ENCODE peak calls at places on chromosomes 11 and 22, in six cellular contexts. E is suprapubic skin, K is transverse colon, W is H1, J is K562, Y is GM12891. B is an unnamed sample.

GRCh38 chr11:97544401-97544800 is 1154.6 kb downstream of the JRKL start:
- DNase-seq in E (no peak), K (no peak), W (no peak), J (no peak), Y (no peak), B (no peak)

GRCh38 chr11:3195251-3196160 is 23.1 kb downstream of the MRGPRG start:
- DNase-seq in E (peak; percentile 71), K (peak; percentile 41), W (no peak), J (no peak), Y (no peak), B (peak; percentile 62)

GRCh38 chr22:38097557-38098409 is 12.7 kb downstream of the BAIAP2L2 start:
- DNase-seq in E (no peak), K (no peak), W (no peak), J (peak; percentile 76), Y (no peak), B (no peak)

GRCh38 chr11:110971110-110971509 is 258.9 kb upstream of the ARHGAP20 start:
- DNase-seq in E (no peak), K (no peak), W (no peak), J (no peak), Y (no peak), B (no peak)

GRCh38 chr11:30710216-30710615 is 124.1 kb upstream of the MPPED2 start:
- DNase-seq in E (no peak), K (no peak), W (no peak), J (no peak), Y (no peak), B (no peak)

GRCh38 chr11:34633990-34634725 is 13.3 kb downstream of the EHF start:
- DNase-seq in E (no peak), K (no peak), W (no peak), J (no peak), Y (peak; percentile 29), B (no peak)

GRCh38 chr11:117960406-117960805 is 25.8 kb upstream of the IL10RA start:
- DNase-seq in E (no peak), K (no peak), W (no peak), J (no peak), Y (no peak), B (no peak)

GRCh38 chr22:44473166-44473565 is 24.9 kb downstream of the RTL6 start:
- DNase-seq in E (no peak), K (no peak), W (no peak), J (no peak), Y (no peak), B (no peak)

GRCh38 chr11:86484164-86484794 is 109.6 kb downstream of the CCDC81 start:
- DNase-seq in E (no peak), K (no peak), W (no peak), J (peak; percentile 66), Y (no peak), B (peak; percentile 75)

GRCh38 chr11:9351321-9351881 is 33.1 kb upstream of the IPO7 start:
- DNase-seq in E (no peak), K (no peak), W (no peak), J (no peak), Y (no peak), B (no peak)

GRCh38 chr11:45677811-45678515 is 12.5 kb upstream of the CHST1 start:
- DNase-seq in E (no peak), K (no peak), W (no peak), J (no peak), Y (no peak), B (peak; percentile 52)

GRCh38 chr22:47225931-47226633 is 463.6 kb downstream of the TBC1D22A start:
- DNase-seq in E (no peak), K (no peak), W (no peak), J (no peak), Y (no peak), B (peak; percentile 45)
- TF ChIP-seq POLR2AphosphoS5 in E (no peak), K (no peak), W (no peak), J (no peak), Y (no peak), B (no peak)

DNA sequence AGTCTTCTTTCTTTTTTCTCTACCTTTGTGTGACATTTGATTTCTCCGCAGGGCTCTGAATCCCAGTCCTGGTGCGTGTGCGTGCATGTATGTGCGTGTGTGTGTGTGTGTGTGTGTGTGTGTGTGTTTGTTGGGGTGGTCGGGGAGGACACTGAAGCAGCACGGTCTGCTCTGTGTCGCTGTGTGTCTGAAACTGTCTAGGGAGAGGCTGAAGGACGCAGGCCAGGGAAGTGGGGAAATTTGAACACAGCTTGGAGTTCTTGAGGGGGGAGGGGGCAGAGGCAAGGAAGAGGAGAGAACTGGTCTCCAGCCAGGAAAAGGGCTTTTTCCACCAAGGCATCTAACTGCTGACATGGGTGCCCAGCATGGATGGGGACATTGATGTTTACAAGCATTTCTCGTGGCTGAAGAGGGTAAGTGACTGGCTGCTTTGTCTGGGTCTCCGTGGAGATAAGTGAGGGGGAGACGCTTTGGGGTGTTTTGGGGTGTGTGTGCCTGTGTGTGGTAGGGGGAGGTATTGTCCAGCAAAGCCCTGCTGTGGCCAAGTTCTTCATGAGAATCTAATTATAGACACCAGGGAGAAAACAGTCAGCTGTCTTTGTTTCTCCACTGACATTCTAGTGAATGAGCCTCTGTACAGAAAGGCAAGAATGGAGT is 63.6 kb downstream of the PPFIBP2 start:
- DNase-seq in E (peak; percentile 83), K (peak; percentile 47), W (no peak), J (no peak), Y (no peak), B (peak; percentile 87)
- TF ChIP-seq POLR2A in E (no peak), K (peak; percentile 61), W (no peak), J (no peak), Y (no peak), B (no peak)

DNA sequence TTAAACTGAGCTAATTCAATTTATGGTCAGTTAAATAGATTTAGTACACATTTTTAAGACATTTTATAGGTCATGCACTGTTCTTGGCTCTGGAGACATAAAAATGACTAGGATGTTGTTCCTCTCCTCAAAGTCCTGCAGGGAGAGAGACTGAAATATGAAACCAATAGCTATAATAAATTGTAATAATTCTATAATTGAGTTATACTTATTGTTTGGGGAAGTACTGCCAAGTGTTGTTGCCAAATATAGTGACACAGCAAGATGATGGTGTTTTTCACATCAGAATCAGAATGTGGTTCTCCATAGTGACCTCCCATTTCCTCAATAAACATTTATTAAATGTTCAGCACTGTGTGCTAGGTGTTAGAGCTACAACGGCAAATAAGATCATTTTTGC is 470.6 kb downstream of the NTM start:
- DNase-seq in E (no peak), K (no peak), W (no peak), J (no peak), Y (no peak), B (no peak)
- TF ChIP-seq POLR2AphosphoS5 in E (no peak), K (no peak), W (no peak), J (no peak), Y (no peak), B (no peak)

GRCh38 chr11:36376888-36377758 is 81.0 kb downstream of the PRR5L start:
- DNase-seq in E (no peak), K (peak; percentile 78), W (peak; percentile 56), J (no peak), Y (no peak), B (peak; percentile 69)
- TF ChIP-seq POLR2A in E (no peak), K (peak; percentile 37), W (no peak), J (no peak), Y (no peak), B (no peak)

GRCh38 chr22:29096736-29097669 is 24.2 kb downstream of the KREMEN1 start:
- DNase-seq in E (no peak), K (no peak), W (no peak), J (peak; percentile 63), Y (no peak), B (no peak)
- TF ChIP-seq POLR2AphosphoS5 in E (no peak), K (no peak), W (no peak), J (peak; percentile 19), Y (no peak), B (no peak)

GRCh38 chr22:49966041-49966715 is 5.6 kb downstream of the PIM3 start:
- DNase-seq in E (peak; percentile 79), K (peak; percentile 21), W (no peak), J (no peak), Y (no peak), B (peak; percentile 67)
- TF ChIP-seq POLR2A in E (no peak), K (peak; percentile 7), W (no peak), J (no peak), Y (peak; percentile 28), B (no peak)